ENCODE peak calls at places on chromosomes 5 and 9, in nine cellular contexts. One of them, this sample, is unnamed.

GRCh38 chr9:117138257-117138656 is 276.6 kb downstream of the ASTN2 start:
- DNase-seq in choroid plexus epithelial cell: no peak
- DNase-seq in activated B cell treated with CpG ODN at 0.5 μM for 24 hours: no peak
- DNase-seq in CD4-positive, CD25-positive, alpha-beta regulatory T cell: no peak
- DNase-seq in iris pigment epithelial cell: no peak
- DNase-seq in activated CD4-positive, alpha-beta memory T cell treated with anti-CD3 and anti-CD28 coated beads for 36 hours: no peak
- DNase-seq in effector CD4-positive, alpha-beta T cell: no peak
- DNase-seq in HTR-8/SVneo: no peak
- DNase-seq in activated CD4-positive, alpha-beta T cell treated with anti-CD3 and anti-CD28 coated beads for 4 hours: no peak
- DNase-seq in this sample: no peak

GRCh38 chr9:110328763-110329162 is 8.9 kb downstream of the TXNDC8 start:
- DNase-seq in activated CD4-positive, alpha-beta memory T cell treated with anti-CD3 and anti-CD28 coated beads for 36 hours: no peak
- DNase-seq in iris pigment epithelial cell: no peak
- DNase-seq in HTR-8/SVneo: no peak
- DNase-seq in activated B cell treated with CpG ODN at 0.5 μM for 24 hours: no peak
- DNase-seq in activated CD4-positive, alpha-beta T cell treated with anti-CD3 and anti-CD28 coated beads for 4 hours: no peak
- DNase-seq in effector CD4-positive, alpha-beta T cell: no peak
- DNase-seq in CD4-positive, CD25-positive, alpha-beta regulatory T cell: no peak
- DNase-seq in choroid plexus epithelial cell: no peak
- DNase-seq in this sample: no peak

GRCh38 chr9:123929870-123930831 is at the start of gene DENND1A:
- DNase-seq in activated CD4-positive, alpha-beta T cell treated with anti-CD3 and anti-CD28 coated beads for 4 hours: peak
- DNase-seq in CD4-positive, CD25-positive, alpha-beta regulatory T cell: peak
- DNase-seq in iris pigment epithelial cell: peak
- DNase-seq in activated B cell treated with CpG ODN at 0.5 μM for 24 hours: peak
- DNase-seq in activated CD4-positive, alpha-beta memory T cell treated with anti-CD3 and anti-CD28 coated beads for 36 hours: peak
- DNase-seq in effector CD4-positive, alpha-beta T cell: peak
- DNase-seq in choroid plexus epithelial cell: peak
- DNase-seq in HTR-8/SVneo: peak
- DNase-seq in this sample: peak

GRCh38 chr5:105501315-105501714 is 1938.7 kb upstream of the NUDT12 start:
- DNase-seq in CD4-positive, CD25-positive, alpha-beta regulatory T cell: no peak
- DNase-seq in activated CD4-positive, alpha-beta memory T cell treated with anti-CD3 and anti-CD28 coated beads for 36 hours: no peak
- DNase-seq in effector CD4-positive, alpha-beta T cell: no peak
- DNase-seq in HTR-8/SVneo: no peak
- DNase-seq in iris pigment epithelial cell: no peak
- DNase-seq in choroid plexus epithelial cell: no peak
- DNase-seq in activated CD4-positive, alpha-beta T cell treated with anti-CD3 and anti-CD28 coated beads for 4 hours: no peak
- DNase-seq in activated B cell treated with CpG ODN at 0.5 μM for 24 hours: no peak
- DNase-seq in this sample: no peak

GRCh38 chr5:112237456-112237855 is 181.6 kb downstream of the EPB41L4A start:
- DNase-seq in activated CD4-positive, alpha-beta memory T cell treated with anti-CD3 and anti-CD28 coated beads for 36 hours: no peak
- DNase-seq in CD4-positive, CD25-positive, alpha-beta regulatory T cell: no peak
- DNase-seq in effector CD4-positive, alpha-beta T cell: no peak
- DNase-seq in choroid plexus epithelial cell: no peak
- DNase-seq in activated CD4-positive, alpha-beta T cell treated with anti-CD3 and anti-CD28 coated beads for 4 hours: no peak
- DNase-seq in activated B cell treated with CpG ODN at 0.5 μM for 24 hours: no peak
- DNase-seq in iris pigment epithelial cell: no peak
- DNase-seq in HTR-8/SVneo: no peak
- DNase-seq in this sample: no peak

GRCh38 chr9:123131258-123131657 is 97.8 kb downstream of the GPR21 start:
- DNase-seq in CD4-positive, CD25-positive, alpha-beta regulatory T cell: no peak
- DNase-seq in activated CD4-positive, alpha-beta T cell treated with anti-CD3 and anti-CD28 coated beads for 4 hours: no peak
- DNase-seq in activated CD4-positive, alpha-beta memory T cell treated with anti-CD3 and anti-CD28 coated beads for 36 hours: no peak
- DNase-seq in HTR-8/SVneo: peak
- DNase-seq in effector CD4-positive, alpha-beta T cell: no peak
- DNase-seq in iris pigment epithelial cell: peak
- DNase-seq in activated B cell treated with CpG ODN at 0.5 μM for 24 hours: no peak
- DNase-seq in choroid plexus epithelial cell: peak
- DNase-seq in this sample: no peak

GRCh38 chr5:156479864-156480263 is 152.9 kb downstream of the SGCD start:
- DNase-seq in CD4-positive, CD25-positive, alpha-beta regulatory T cell: no peak
- DNase-seq in activated CD4-positive, alpha-beta T cell treated with anti-CD3 and anti-CD28 coated beads for 4 hours: no peak
- DNase-seq in HTR-8/SVneo: no peak
- DNase-seq in activated CD4-positive, alpha-beta memory T cell treated with anti-CD3 and anti-CD28 coated beads for 36 hours: peak
- DNase-seq in effector CD4-positive, alpha-beta T cell: no peak
- DNase-seq in activated B cell treated with CpG ODN at 0.5 μM for 24 hours: no peak
- DNase-seq in choroid plexus epithelial cell: peak
- DNase-seq in iris pigment epithelial cell: no peak
- DNase-seq in this sample: no peak

GRCh38 chr5:135034186-135034962 is at the start of gene PITX1:
- DNase-seq in CD4-positive, CD25-positive, alpha-beta regulatory T cell: no peak
- DNase-seq in activated CD4-positive, alpha-beta T cell treated with anti-CD3 and anti-CD28 coated beads for 4 hours: peak
- DNase-seq in choroid plexus epithelial cell: no peak
- DNase-seq in activated B cell treated with CpG ODN at 0.5 μM for 24 hours: no peak
- DNase-seq in HTR-8/SVneo: peak
- DNase-seq in effector CD4-positive, alpha-beta T cell: no peak
- DNase-seq in activated CD4-positive, alpha-beta memory T cell treated with anti-CD3 and anti-CD28 coated beads for 36 hours: peak
- DNase-seq in iris pigment epithelial cell: peak
- DNase-seq in this sample: no peak

GRCh38 chr5:92017786-92018185 is 634.7 kb upstream of the ARRDC3 start:
- DNase-seq in CD4-positive, CD25-positive, alpha-beta regulatory T cell: no peak
- DNase-seq in activated B cell treated with CpG ODN at 0.5 μM for 24 hours: no peak
- DNase-seq in activated CD4-positive, alpha-beta memory T cell treated with anti-CD3 and anti-CD28 coated beads for 36 hours: no peak
- DNase-seq in choroid plexus epithelial cell: peak
- DNase-seq in activated CD4-positive, alpha-beta T cell treated with anti-CD3 and anti-CD28 coated beads for 4 hours: no peak
- DNase-seq in iris pigment epithelial cell: peak
- DNase-seq in effector CD4-positive, alpha-beta T cell: no peak
- DNase-seq in HTR-8/SVneo: peak
- DNase-seq in this sample: no peak